ENCODE peak calls at places on chromosomes 7 and 10, in nine cellular contexts. K is activated T-cell treated with anti-CD3 and anti-CD28 coated beads, Interleukin-2, amount 50 U/mL, for 72 hours; F is HTR-8/SVneo; T is lower lobe of right lung; R is PC-9; Y is lung; G is psoas muscle; L is GM13977; N is cardiac fibroblast. J is an unnamed sample.

GRCh38 chr7:105521027-105521730 is 892 bp downstream of the PUS7 start:
- DNase-seq in L (peak; percentile 66), G (peak; percentile 77), R (peak; percentile 59), T (peak; percentile 82), Y (peak; percentile 57), N (peak; percentile 55), K (peak; percentile 53), F (peak; percentile 35), J (peak; percentile 45)

GRCh38 chr10:33507662-33508425 is 173.4 kb upstream of the NRP1 start:
- DNase-seq in T (no peak), F (no peak), N (no peak), G (no peak), K (no peak), Y (no peak), L (no peak), R (no peak), J (no peak)

GRCh38 chr7:116169060-116169459 is 41.3 kb upstream of the TES start:
- DNase-seq in K (no peak), F (no peak), R (no peak), G (no peak), N (peak; percentile 38), Y (no peak), T (no peak), L (no peak), J (no peak)

GRCh38 chr10:644943-645334 is 44.5 kb downstream of the DIP2C start:
- DNase-seq in K (no peak), T (no peak), F (no peak), R (no peak), N (no peak), G (no peak), Y (no peak), L (no peak), J (no peak)

GRCh38 chr7:101595246-101595645 is 33.9 kb downstream of the MYL10 start:
- DNase-seq in Y (no peak), L (no peak), G (no peak), T (no peak), R (no peak), F (no peak), K (no peak), N (no peak), J (no peak)

GRCh38 chr7:83579740-83580139 is 69.2 kb downstream of the SEMA3E start:
- DNase-seq in G (no peak), K (no peak), R (no peak), L (no peak), Y (no peak), N (peak; percentile 16), F (no peak), T (no peak), J (peak; percentile 17)

GRCh38 chr10:52440612-52441285 is 126.7 kb downstream of the DKK1 start:
- DNase-seq in T (no peak), G (no peak), F (no peak), K (no peak), R (no peak), Y (no peak), L (no peak), N (peak; percentile 23), J (no peak)

GRCh38 chr7:45347804-45348203 is 190.2 kb downstream of the RAMP3 start:
- DNase-seq in Y (no peak), T (no peak), N (no peak), G (no peak), R (peak; percentile 23), L (no peak), K (no peak), F (peak; percentile 51), J (peak; percentile 81)

GRCh38 chr7:2003931-2004812 is 228.6 kb downstream of the MAD1L1 start:
- DNase-seq in N (no peak), K (no peak), Y (no peak), R (no peak), T (peak; percentile 32), F (no peak), G (peak; percentile 50), L (no peak), J (no peak)

GRCh38 chr7:30750574-30751256 is 1.2 kb upstream of the INMT start:
- DNase-seq in F (no peak), R (no peak), G (peak; percentile 90), L (no peak), T (peak; percentile 66), N (peak; percentile 97), K (no peak), Y (peak; percentile 64), J (no peak)